ENCODE peak calls at places on chromosome 21, in nine cellular contexts. Z, U, E, G, I, R, B, P and X are unnamed samples.

GRCh38 chr21:44702973-44703730 is 6.2 kb downstream of the KRTAP10-12 start:
- DNase-seq in Z (no peak), U (no peak), E (no peak), G (no peak), I (no peak), R (no peak), B (no peak), P (no peak), X (no peak)

GRCh38 chr21:28342229-28342810 is 650.4 kb downstream of the LTN1 start:
- DNase-seq in Z (no peak), U (peak; percentile 5), E (no peak), G (no peak), I (no peak), R (no peak), B (no peak), P (no peak), X (no peak)

GRCh38 chr21:37904879-37905278 is 11.4 kb downstream of the KCNJ6 start:
- DNase-seq in Z (no peak), U (no peak), E (no peak), G (no peak), I (no peak), R (peak; percentile 10), B (peak; percentile 41), P (no peak), X (no peak)

GRCh38 chr21:29613021-29613420 is 314.3 kb downstream of the BACH1 start:
- DNase-seq in Z (no peak), U (peak; percentile 7), E (no peak), G (no peak), I (no peak), R (no peak), B (no peak), P (no peak), X (no peak)

GRCh38 chr21:26795398-26795790 is 49.8 kb downstream of the ADAMTS1 start:
- DNase-seq in Z (no peak), U (no peak), E (no peak), G (no peak), I (no peak), R (no peak), B (no peak), P (no peak), X (no peak)

GRCh38 chr21:27586986-27587385 is 620.1 kb upstream of the ADAMTS5 start:
- DNase-seq in Z (no peak), U (no peak), E (no peak), G (no peak), I (no peak), R (no peak), B (no peak), P (no peak), X (no peak)

GRCh38 chr21:36589352-36589971 is 109.5 kb upstream of the SIM2 start:
- DNase-seq in Z (peak; percentile 25), U (peak; percentile 37), E (peak; percentile 90), G (peak; percentile 68), I (peak; percentile 19), R (no peak), B (peak; percentile 30), P (no peak), X (peak; percentile 61)

GRCh38 chr21:45289655-45290515 is 2.2 kb upstream of the POFUT2 start:
- DNase-seq in Z (no peak), U (peak; percentile 50), E (no peak), G (no peak), I (no peak), R (no peak), B (no peak), P (no peak), X (no peak)

GRCh38 chr21:46605759-46606426 is 1.0 kb upstream of the S100B start:
- DNase-seq in Z (peak; percentile 38), U (no peak), E (peak; percentile 78), G (no peak), I (no peak), R (no peak), B (peak; percentile 36), P (peak; percentile 74), X (no peak)

GRCh38 chr21:44887807-44888580 is 14.5 kb upstream of the PTTG1IP start:
- DNase-seq in Z (no peak), U (no peak), E (peak; percentile 75), G (peak; percentile 57), I (no peak), R (no peak), B (peak; percentile 17), P (no peak), X (no peak)

GRCh38 chr21:17612023-17612564 is 607 bp downstream of the BTG3 start:
- DNase-seq in Z (peak; percentile 33), U (peak; percentile 60), E (peak; percentile 84), G (peak; percentile 54), I (no peak), R (no peak), B (peak; percentile 32), P (peak; percentile 82), X (peak; percentile 75)

GRCh38 chr21:38341546-38342012 is 84.8 kb downstream of the KCNJ15 start:
- DNase-seq in Z (no peak), U (no peak), E (no peak), G (no peak), I (no peak), R (no peak), B (no peak), P (peak; percentile 71), X (peak; percentile 75)

GRCh38 chr21:43266534-43266933 is 97.7 kb downstream of the CRYAA start:
- DNase-seq in Z (no peak), U (peak; percentile 68), E (peak; percentile 9), G (no peak), I (no peak), R (no peak), B (no peak), P (no peak), X (peak; percentile 85)

GRCh38 chr21:31566061-31566460 is 93.4 kb upstream of the SOD1 start:
- DNase-seq in Z (no peak), U (peak; percentile 14), E (no peak), G (no peak), I (no peak), R (no peak), B (no peak), P (no peak), X (no peak)

GRCh38 chr21:31571879-31572278 is 87.6 kb upstream of the SOD1 start:
- DNase-seq in Z (no peak), U (no peak), E (no peak), G (no peak), I (no peak), R (no peak), B (no peak), P (no peak), X (no peak)

GRCh38 chr21:31564439-31564838 is 95.1 kb upstream of the SOD1 start:
- DNase-seq in Z (no peak), U (peak; percentile 11), E (no peak), G (no peak), I (no peak), R (no peak), B (no peak), P (no peak), X (no peak)

GRCh38 chr21:31570824-31571425 is 88.6 kb upstream of the SOD1 start:
- DNase-seq in Z (no peak), U (no peak), E (no peak), G (no peak), I (no peak), R (no peak), B (no peak), P (no peak), X (no peak)

GRCh38 chr21:31566611-31567010 is 92.9 kb upstream of the SOD1 start:
- DNase-seq in Z (no peak), U (no peak), E (no peak), G (no peak), I (no peak), R (no peak), B (no peak), P (no peak), X (no peak)
- TF ChIP-seq CTCF in Z (no peak), U (no peak), E (no peak), G (no peak), I (no peak), R (no peak), B (no peak), P (no peak), X (no peak)

DNA sequence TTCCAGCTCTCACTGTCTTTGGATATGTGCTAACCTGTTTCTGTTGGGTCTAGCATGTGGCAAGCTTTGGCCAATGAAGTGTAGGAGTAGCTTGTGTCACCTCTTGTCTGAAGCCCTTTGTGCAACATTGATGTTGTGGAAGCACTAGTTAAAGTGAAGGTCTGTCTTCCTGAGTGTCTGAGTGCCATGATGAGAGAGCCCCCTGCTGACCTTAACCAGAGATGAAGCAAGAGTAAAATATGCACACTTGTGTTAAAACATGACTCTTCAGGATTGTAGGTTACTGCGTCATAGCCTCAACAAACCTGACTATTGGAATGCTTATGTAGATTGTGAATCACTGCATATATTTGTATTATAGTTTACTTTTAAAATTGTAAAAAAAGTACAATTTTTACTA is 103.7 kb downstream of the NCAM2 start:
- DNase-seq in Z (no peak), U (peak; percentile 52), E (no peak), G (peak; percentile 60), I (peak; percentile 57), R (no peak), B (no peak), P (no peak), X (peak; percentile 68)
- TF ChIP-seq CTCF in Z (no peak), U (peak; percentile 19), E (no peak), G (peak; percentile 16), I (peak; percentile 52), R (peak; percentile 40), B (peak; percentile 43), P (peak; percentile 18), X (no peak)

DNA sequence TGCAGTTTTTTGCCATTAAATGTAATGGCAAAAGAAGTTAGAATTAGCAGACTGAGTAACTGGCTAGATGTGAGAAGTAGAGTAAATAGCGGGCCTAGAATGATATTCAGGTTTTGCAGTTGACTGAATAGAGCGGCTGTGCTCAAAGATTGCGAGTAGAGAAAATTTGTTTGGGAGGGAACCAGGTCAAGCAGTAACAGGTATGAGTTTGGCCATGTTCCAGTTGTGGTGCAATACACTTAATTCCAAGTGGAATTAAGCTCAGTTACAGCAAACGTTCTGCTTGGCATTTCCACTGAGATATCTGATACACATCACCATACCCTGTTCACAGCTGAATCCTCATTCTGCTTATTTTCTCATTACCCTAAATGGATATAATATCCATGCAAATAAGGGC is 1382.9 kb downstream of the MRPL39 start:
- DNase-seq in Z (no peak), U (no peak), E (no peak), G (no peak), I (no peak), R (no peak), B (no peak), P (no peak), X (peak; percentile 85)
- TF ChIP-seq CTCF in Z (no peak), U (no peak), E (no peak), G (no peak), I (no peak), R (no peak), B (no peak), P (no peak), X (no peak)

DNA sequence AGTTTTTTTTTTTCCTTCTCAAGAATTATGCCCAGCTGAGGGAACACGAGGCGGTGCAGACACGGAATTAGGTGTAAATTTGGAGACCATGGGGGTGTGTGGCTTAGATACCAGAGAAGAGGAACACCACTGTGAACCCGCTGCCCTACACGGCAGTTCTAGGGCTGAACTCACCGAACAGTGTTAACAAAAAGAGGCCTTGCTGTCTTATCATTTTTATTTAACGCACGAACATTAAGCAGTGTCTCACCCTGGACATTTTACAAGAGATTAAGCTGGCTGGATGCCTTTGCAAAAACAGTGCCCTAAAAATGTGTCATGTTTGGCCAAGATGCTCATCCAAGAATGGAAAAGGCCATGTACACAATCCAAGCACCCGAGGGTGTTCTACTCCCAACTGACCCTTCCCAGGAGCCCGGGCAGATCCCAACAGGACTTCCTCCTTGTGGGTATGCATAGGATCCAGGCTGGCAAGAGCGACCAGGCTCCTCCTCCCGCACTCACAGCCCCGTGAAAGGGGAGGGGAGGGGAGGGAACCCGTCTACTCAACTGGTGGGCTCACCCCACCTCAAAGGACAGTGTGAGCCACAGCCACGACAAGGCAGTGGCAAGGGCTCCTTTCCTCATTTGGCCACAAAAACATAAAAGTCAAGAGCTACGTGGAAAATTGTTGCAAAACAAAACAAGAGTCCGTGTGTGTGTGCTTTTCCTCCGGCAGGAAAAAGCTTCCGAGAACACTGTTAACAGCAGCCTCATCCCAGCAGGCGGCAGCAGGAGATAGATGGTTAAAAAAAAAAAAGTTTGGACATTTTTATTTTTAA is 20.3 kb downstream of the C2CD2 start:
- DNase-seq in Z (no peak), U (peak; percentile 74), E (no peak), G (peak; percentile 60), I (no peak), R (peak; percentile 57), B (no peak), P (no peak), X (peak; percentile 74)
- TF ChIP-seq CTCF in Z (no peak), U (peak; percentile 55), E (no peak), G (no peak), I (no peak), R (peak; percentile 44), B (peak; percentile 53), P (peak; percentile 39), X (no peak)